ENCODE peak calls at places on chromosome 6, in eight cellular contexts. One of them, this sample, is unnamed.
A peak's percentile ranks its signal among the peaks of the same experiment; 100 is the strongest.

GRCh38 chr6:189676-190075 is 102.6 kb upstream of the DUSP22 start:
- DNase-seq in WTC11: no peak
- DNase-seq in OCI-LY7: no peak
- DNase-seq in heart left ventricle: no peak
- DNase-seq in psoas muscle: no peak
- DNase-seq in GM12865: peak; percentile 63
- DNase-seq in pancreas: no peak
- DNase-seq in RWPE1: no peak
- DNase-seq in this sample: no peak

GRCh38 chr6:7216941-7217621 is 95.9 kb downstream of the SSR1 start:
- DNase-seq in WTC11: no peak
- DNase-seq in OCI-LY7: no peak
- DNase-seq in heart left ventricle: no peak
- DNase-seq in psoas muscle: peak; percentile 70
- DNase-seq in GM12865: no peak
- DNase-seq in pancreas: no peak
- DNase-seq in RWPE1: peak; percentile 59
- DNase-seq in this sample: peak; percentile 13

GRCh38 chr6:35602133-35602946 is 86.4 kb downstream of the FKBP5 start:
- DNase-seq in WTC11: no peak
- DNase-seq in OCI-LY7: no peak
- DNase-seq in heart left ventricle: no peak
- DNase-seq in psoas muscle: no peak
- DNase-seq in GM12865: peak; percentile 54
- DNase-seq in pancreas: no peak
- DNase-seq in RWPE1: peak; percentile 48
- DNase-seq in this sample: no peak

GRCh38 chr6:158654960-158655485 is 5.2 kb downstream of the SYTL3 start:
- DNase-seq in WTC11: no peak
- DNase-seq in OCI-LY7: no peak
- DNase-seq in heart left ventricle: no peak
- DNase-seq in psoas muscle: no peak
- DNase-seq in GM12865: no peak
- DNase-seq in pancreas: no peak
- DNase-seq in RWPE1: no peak
- DNase-seq in this sample: no peak

GRCh38 chr6:1892716-1893115 is 283.0 kb downstream of the FOXC1 start:
- DNase-seq in WTC11: no peak
- DNase-seq in OCI-LY7: no peak
- DNase-seq in heart left ventricle: no peak
- DNase-seq in psoas muscle: no peak
- DNase-seq in GM12865: no peak
- DNase-seq in pancreas: no peak
- DNase-seq in RWPE1: no peak
- DNase-seq in this sample: no peak

GRCh38 chr6:36809156-36809555 is 30.1 kb downstream of the CPNE5 start:
- DNase-seq in WTC11: no peak
- DNase-seq in OCI-LY7: no peak
- DNase-seq in heart left ventricle: no peak
- DNase-seq in psoas muscle: no peak
- DNase-seq in GM12865: no peak
- DNase-seq in pancreas: no peak
- DNase-seq in RWPE1: no peak
- DNase-seq in this sample: no peak

GRCh38 chr6:12203001-12203400 is 87.2 kb upstream of the EDN1 start:
- DNase-seq in WTC11: no peak
- DNase-seq in OCI-LY7: no peak
- DNase-seq in heart left ventricle: no peak
- DNase-seq in psoas muscle: no peak
- DNase-seq in GM12865: no peak
- DNase-seq in pancreas: peak; percentile 17
- DNase-seq in RWPE1: no peak
- DNase-seq in this sample: no peak

GRCh38 chr6:87909849-87910248 is 137.8 kb upstream of the SPACA1 start:
- DNase-seq in WTC11: no peak
- DNase-seq in OCI-LY7: no peak
- DNase-seq in heart left ventricle: no peak
- DNase-seq in psoas muscle: no peak
- DNase-seq in GM12865: no peak
- DNase-seq in pancreas: no peak
- DNase-seq in RWPE1: peak; percentile 38
- DNase-seq in this sample: no peak

GRCh38 chr6:152348116-152348515 is 289.0 kb downstream of the SYNE1 start:
- DNase-seq in WTC11: no peak
- DNase-seq in OCI-LY7: no peak
- DNase-seq in heart left ventricle: no peak
- DNase-seq in psoas muscle: no peak
- DNase-seq in GM12865: no peak
- DNase-seq in pancreas: no peak
- DNase-seq in RWPE1: no peak
- DNase-seq in this sample: no peak

DNA sequence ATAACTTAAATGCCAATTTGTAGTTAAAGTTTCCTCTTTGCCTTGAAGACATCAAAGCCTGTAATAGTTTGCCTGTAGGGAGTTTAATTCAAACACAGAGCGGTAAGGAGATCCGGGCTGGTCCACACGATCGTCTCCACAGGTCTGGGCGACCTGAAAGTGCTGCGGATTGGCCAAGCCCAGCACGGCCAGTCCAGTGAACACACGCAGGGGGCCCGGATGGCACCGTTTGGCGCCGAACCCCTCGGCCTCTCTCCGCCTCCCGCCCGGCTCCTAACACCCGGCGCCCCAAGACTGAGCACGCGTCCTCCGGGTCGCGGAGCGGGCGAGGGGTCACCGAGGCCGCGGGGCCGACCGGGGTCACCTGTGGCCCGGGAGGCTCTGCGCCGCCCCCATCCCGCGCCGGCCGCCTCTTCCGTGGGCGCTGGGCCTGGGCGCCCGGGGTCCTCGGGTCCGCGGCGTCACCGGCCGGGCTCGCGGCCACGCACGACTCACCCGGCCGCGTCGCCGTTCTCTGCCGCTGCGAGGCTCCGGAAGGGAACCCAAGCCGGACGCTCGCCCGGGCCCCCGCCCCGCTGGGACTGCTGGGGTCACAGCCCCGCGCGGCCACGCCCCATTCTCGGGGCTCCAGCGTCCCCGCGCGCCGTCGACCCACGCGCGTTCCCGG is 481 bp downstream of the SERPINB6 start:
- DNase-seq in WTC11: peak; percentile 48
- DNase-seq in OCI-LY7: no peak
- DNase-seq in heart left ventricle: peak; percentile 94
- DNase-seq in psoas muscle: peak; percentile 89
- DNase-seq in GM12865: peak; percentile 20
- DNase-seq in pancreas: peak; percentile 71
- DNase-seq in RWPE1: peak; percentile 29
- DNase-seq in this sample: peak; percentile 42
- TF ChIP-seq CTCF in WTC11: no peak
- TF ChIP-seq CTCF in OCI-LY7: no peak
- TF ChIP-seq CTCF in heart left ventricle: no peak
- TF ChIP-seq CTCF in psoas muscle: no peak
- TF ChIP-seq CTCF in GM12865: no peak
- TF ChIP-seq CTCF in pancreas: no peak
- TF ChIP-seq CTCF in RWPE1: no peak
- TF ChIP-seq CTCF in this sample: no peak

DNA sequence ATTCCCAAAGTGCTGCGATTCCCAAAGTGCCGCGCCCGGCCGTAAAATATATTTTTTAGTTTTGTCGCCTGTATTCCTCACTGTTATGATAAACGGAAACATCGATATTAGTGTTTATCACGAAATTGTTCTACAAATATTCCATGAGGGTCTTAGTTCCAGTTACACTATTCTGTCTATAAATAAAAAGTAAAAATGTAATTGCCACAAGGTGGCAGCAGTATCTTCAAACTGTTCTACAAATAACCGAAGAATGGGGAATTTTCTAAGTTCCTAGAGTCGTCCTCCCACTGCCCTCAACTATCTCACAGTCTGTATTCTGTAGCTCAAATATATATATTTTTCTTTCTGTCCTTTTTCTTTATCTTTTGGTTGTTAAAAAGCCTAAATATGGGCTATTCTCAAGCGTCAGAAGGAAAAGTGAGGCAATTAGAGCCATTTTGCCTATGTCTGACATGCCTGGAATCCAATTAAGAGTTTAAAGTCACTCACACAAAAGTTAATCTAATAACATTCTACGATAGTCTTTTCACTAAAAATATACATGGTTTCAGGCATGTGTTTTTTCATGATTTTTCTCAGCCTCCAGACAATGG is 14.1 kb upstream of the FAM162B start:
- DNase-seq in WTC11: no peak
- DNase-seq in OCI-LY7: peak; percentile 46
- DNase-seq in heart left ventricle: no peak
- DNase-seq in psoas muscle: no peak
- DNase-seq in GM12865: peak; percentile 40
- DNase-seq in pancreas: no peak
- DNase-seq in RWPE1: peak; percentile 8
- DNase-seq in this sample: no peak
- TF ChIP-seq CTCF in WTC11: peak; percentile 20
- TF ChIP-seq CTCF in OCI-LY7: peak; percentile 82
- TF ChIP-seq CTCF in heart left ventricle: peak; percentile 50
- TF ChIP-seq CTCF in psoas muscle: peak; percentile 53
- TF ChIP-seq CTCF in GM12865: peak; percentile 21
- TF ChIP-seq CTCF in pancreas: no peak
- TF ChIP-seq CTCF in RWPE1: peak; percentile 53
- TF ChIP-seq CTCF in this sample: peak; percentile 72

GRCh38 chr6:4136354-4136831 is 1.0 kb upstream of the ECI2 start:
- DNase-seq in WTC11: no peak
- DNase-seq in OCI-LY7: peak; percentile 21
- DNase-seq in heart left ventricle: no peak
- DNase-seq in psoas muscle: no peak
- DNase-seq in GM12865: no peak
- DNase-seq in pancreas: no peak
- DNase-seq in RWPE1: no peak
- DNase-seq in this sample: no peak

GRCh38 chr6:4139272-4139671 is 3.9 kb upstream of the ECI2 start:
- DNase-seq in WTC11: no peak
- DNase-seq in OCI-LY7: no peak
- DNase-seq in heart left ventricle: no peak
- DNase-seq in psoas muscle: no peak
- DNase-seq in GM12865: no peak
- DNase-seq in pancreas: no peak
- DNase-seq in RWPE1: no peak
- DNase-seq in this sample: no peak

GRCh38 chr6:4134841-4135664 is at the start of gene ECI2:
- DNase-seq in WTC11: peak; percentile 66
- DNase-seq in OCI-LY7: peak; percentile 65
- DNase-seq in heart left ventricle: peak; percentile 86
- DNase-seq in psoas muscle: peak; percentile 77
- DNase-seq in GM12865: peak; percentile 69
- DNase-seq in pancreas: peak; percentile 78
- DNase-seq in RWPE1: peak; percentile 55
- DNase-seq in this sample: peak; percentile 72

GRCh38 chr6:4133941-4134838 is 1.2 kb downstream of the ECI2 start:
- DNase-seq in WTC11: peak; percentile 42
- DNase-seq in OCI-LY7: peak; percentile 43
- DNase-seq in heart left ventricle: no peak
- DNase-seq in psoas muscle: peak; percentile 26
- DNase-seq in GM12865: peak; percentile 43
- DNase-seq in pancreas: peak; percentile 34
- DNase-seq in RWPE1: peak; percentile 26
- DNase-seq in this sample: no peak

GRCh38 chr6:4135665-4136353 is 434 bp upstream of the ECI2 start:
- DNase-seq in WTC11: peak; percentile 95
- DNase-seq in OCI-LY7: peak; percentile 92
- DNase-seq in heart left ventricle: peak; percentile 99
- DNase-seq in psoas muscle: peak; percentile 99
- DNase-seq in GM12865: peak; percentile 96
- DNase-seq in pancreas: peak; percentile 95
- DNase-seq in RWPE1: peak; percentile 96
- DNase-seq in this sample: peak; percentile 94
- TF ChIP-seq CTCF in WTC11: no peak
- TF ChIP-seq CTCF in OCI-LY7: peak; percentile 27
- TF ChIP-seq CTCF in heart left ventricle: no peak
- TF ChIP-seq CTCF in psoas muscle: no peak
- TF ChIP-seq CTCF in GM12865: no peak
- TF ChIP-seq CTCF in pancreas: no peak
- TF ChIP-seq CTCF in RWPE1: no peak
- TF ChIP-seq CTCF in this sample: no peak

GRCh38 chr6:44005507-44005903 is 121.7 kb downstream of the MRPL14 start:
- DNase-seq in WTC11: no peak
- DNase-seq in OCI-LY7: no peak
- DNase-seq in heart left ventricle: peak; percentile 34
- DNase-seq in psoas muscle: no peak
- DNase-seq in GM12865: no peak
- DNase-seq in pancreas: no peak
- DNase-seq in RWPE1: no peak
- DNase-seq in this sample: no peak

GRCh38 chr6:44003345-44004061 is 123.7 kb downstream of the MRPL14 start:
- DNase-seq in WTC11: peak; percentile 36
- DNase-seq in OCI-LY7: no peak
- DNase-seq in heart left ventricle: peak; percentile 36
- DNase-seq in psoas muscle: no peak
- DNase-seq in GM12865: peak; percentile 63
- DNase-seq in pancreas: peak; percentile 39
- DNase-seq in RWPE1: no peak
- DNase-seq in this sample: peak; percentile 23

GRCh38 chr6:44004136-44004535 is 123.1 kb downstream of the MRPL14 start:
- DNase-seq in WTC11: no peak
- DNase-seq in OCI-LY7: no peak
- DNase-seq in heart left ventricle: no peak
- DNase-seq in psoas muscle: no peak
- DNase-seq in GM12865: no peak
- DNase-seq in pancreas: no peak
- DNase-seq in RWPE1: no peak
- DNase-seq in this sample: no peak

GRCh38 chr6:44006123-44006871 is 121.0 kb downstream of the MRPL14 start:
- DNase-seq in WTC11: no peak
- DNase-seq in OCI-LY7: no peak
- DNase-seq in heart left ventricle: peak; percentile 29
- DNase-seq in psoas muscle: no peak
- DNase-seq in GM12865: no peak
- DNase-seq in pancreas: no peak
- DNase-seq in RWPE1: no peak
- DNase-seq in this sample: no peak

DNA sequence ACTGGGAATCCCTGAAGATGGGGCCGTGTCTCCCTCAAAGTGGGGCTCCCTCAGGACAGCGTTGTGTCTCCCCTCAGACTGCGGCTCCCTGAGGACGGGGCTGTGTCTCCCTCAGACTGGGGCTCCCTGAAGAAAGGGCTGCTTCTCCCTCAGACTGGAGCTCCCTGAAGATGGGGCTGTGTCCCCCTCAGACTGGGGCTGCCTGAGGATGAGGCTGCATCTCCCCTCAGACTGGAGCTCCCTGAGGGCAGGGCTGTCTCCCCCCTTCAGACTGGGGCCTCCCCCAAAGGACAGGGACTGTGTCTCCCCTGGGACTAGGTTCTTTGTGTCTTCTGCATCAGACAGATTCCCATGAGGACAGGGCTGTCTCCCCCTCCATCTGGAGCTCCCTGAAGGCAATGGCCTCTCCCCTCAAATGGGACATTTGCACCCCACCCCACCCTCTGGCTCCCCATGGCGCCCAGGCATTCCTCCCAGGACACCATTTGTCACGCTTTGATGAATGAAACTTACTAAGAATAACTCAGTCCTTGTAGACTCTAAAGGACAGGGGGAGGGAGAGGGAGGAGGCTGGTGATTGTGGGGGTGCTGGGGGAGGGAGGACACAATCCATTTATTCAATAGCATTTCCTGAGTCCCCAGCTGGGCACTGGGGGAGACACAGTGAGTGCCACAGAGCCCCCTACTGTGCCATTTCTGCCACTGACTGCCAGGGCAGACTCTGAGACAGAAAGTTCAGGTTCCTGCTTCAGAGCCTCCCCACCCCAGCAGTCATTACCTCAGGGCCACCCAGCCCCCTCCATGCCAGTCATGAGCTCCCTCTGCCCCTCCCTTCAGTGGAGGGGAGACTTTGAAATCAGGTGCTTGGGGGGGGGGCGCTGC is 122.4 kb downstream of the MRPL14 start:
- DNase-seq in WTC11: no peak
- DNase-seq in OCI-LY7: peak; percentile 35
- DNase-seq in heart left ventricle: peak; percentile 64
- DNase-seq in psoas muscle: no peak
- DNase-seq in GM12865: peak; percentile 48
- DNase-seq in pancreas: peak; percentile 43
- DNase-seq in RWPE1: no peak
- DNase-seq in this sample: no peak
- TF ChIP-seq CTCF in WTC11: no peak
- TF ChIP-seq CTCF in OCI-LY7: peak; percentile 56
- TF ChIP-seq CTCF in heart left ventricle: no peak
- TF ChIP-seq CTCF in psoas muscle: no peak
- TF ChIP-seq CTCF in GM12865: peak; percentile 40
- TF ChIP-seq CTCF in pancreas: no peak
- TF ChIP-seq CTCF in RWPE1: no peak
- TF ChIP-seq CTCF in this sample: no peak

This sample was measured in endothelial cell.